ENCODE peak calls at places on chromosomes 6 and 20, in four cellular contexts. T, U, Q and M are unnamed samples.

GRCh38 chr6:157962601-157963084 is 19.0 kb upstream of the SYNJ2 start:
- DNase-seq in T (peak; percentile 77), Q (no peak), U (no peak), M (no peak)

GRCh38 chr6:163571730-163572129 is 157.2 kb downstream of the QKI start:
- DNase-seq in U (no peak), Q (no peak), T (no peak), M (no peak)

GRCh38 chr6:39493174-39493573 is 170.7 kb upstream of the KCNK16 start:
- DNase-seq in Q (no peak), T (peak; percentile 85), U (peak; percentile 26), M (no peak)

GRCh38 chr6:25401711-25402110 is 122.5 kb downstream of the CARMIL1 start:
- DNase-seq in T (no peak), U (no peak), Q (no peak), M (no peak)

GRCh38 chr20:1185781-1186334 is 1.1 kb upstream of the TMEM74B start:
- DNase-seq in Q (peak; percentile 59), T (peak; percentile 20), U (peak; percentile 80), M (no peak)

GRCh38 chr20:48818031-48818370 is 9.8 kb downstream of the PREX1 start:
- DNase-seq in Q (no peak), U (no peak), T (no peak), M (no peak)

GRCh38 chr20:4101271-4101670 is 85.9 kb upstream of the RNF24 start:
- DNase-seq in T (no peak), Q (no peak), U (no peak), M (no peak)

GRCh38 chr6:167827062-167827587 is 414 bp downstream of the AFDN start:
- DNase-seq in U (no peak), Q (peak; percentile 44), T (peak; percentile 17), M (no peak)

GRCh38 chr6:35489995-35490791 is 6.7 kb downstream of the TEAD3 start:
- DNase-seq in Q (peak; percentile 85), U (peak; percentile 82), T (peak; percentile 88), M (peak; percentile 79)

GRCh38 chr6:28742668-28743270 is 181.0 kb downstream of the TRIM27 start:
- DNase-seq in U (peak; percentile 16), Q (no peak), T (peak; percentile 58), M (no peak)

GRCh38 chr6:21971540-21971939 is 325.3 kb downstream of the PRL start:
- DNase-seq in U (no peak), T (peak; percentile 45), Q (no peak), M (no peak)

GRCh38 chr6:48826884-48827701 is 636.0 kb downstream of the MMUT start:
- DNase-seq in U (peak; percentile 70), T (peak; percentile 99), Q (no peak), M (peak; percentile 21)

GRCh38 chr6:144248470-144249301 is 36.4 kb upstream of the UTRN start:
- DNase-seq in T (peak; percentile 89), U (peak; percentile 41), Q (no peak), M (no peak)

GRCh38 chr6:158543606-158544185 is 16.2 kb upstream of the TMEM181 start:
- DNase-seq in Q (no peak), U (no peak), T (no peak), M (no peak)

GRCh38 chr20:9838035-9838377 is 870 bp downstream of the PAK5 start:
- DNase-seq in U (no peak), Q (no peak), T (no peak), M (no peak)

DNA sequence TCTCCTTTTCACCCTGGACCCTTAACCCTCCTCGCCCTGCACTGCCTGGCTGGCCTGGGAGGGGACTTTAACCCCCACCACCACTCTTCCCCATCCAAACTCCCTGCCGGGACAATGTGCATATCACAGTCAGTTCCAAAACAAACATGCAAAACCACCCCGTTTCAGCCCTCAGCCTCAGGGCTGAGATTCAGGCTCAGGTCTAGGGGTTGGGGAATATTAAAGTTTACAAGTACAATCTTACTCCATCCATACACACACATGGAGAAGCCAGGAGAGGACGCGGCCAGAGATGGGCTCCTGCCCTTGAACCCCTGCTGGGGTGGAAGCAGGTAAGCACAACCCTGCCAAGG is 534 bp downstream of the KIAA1755 start:
- DNase-seq in U (no peak), Q (no peak), T (peak; percentile 41), M (no peak)
- H3K27ac ChIP-seq in U (peak overlapping the region; percentile 76), Q (peak overlapping the region; percentile 85), T (no peak overlapping the region), M (peak overlapping the region; percentile 90)

GRCh38 chr6:132089173-132089572 is 138.0 kb upstream of the CCN2 start:
- DNase-seq in Q (no peak), U (no peak), T (no peak), M (no peak)
- H3K4me3 ChIP-seq in Q (no peak overlapping the region), U (no peak overlapping the region), T (no peak overlapping the region), M (no peak overlapping the region)

DNA sequence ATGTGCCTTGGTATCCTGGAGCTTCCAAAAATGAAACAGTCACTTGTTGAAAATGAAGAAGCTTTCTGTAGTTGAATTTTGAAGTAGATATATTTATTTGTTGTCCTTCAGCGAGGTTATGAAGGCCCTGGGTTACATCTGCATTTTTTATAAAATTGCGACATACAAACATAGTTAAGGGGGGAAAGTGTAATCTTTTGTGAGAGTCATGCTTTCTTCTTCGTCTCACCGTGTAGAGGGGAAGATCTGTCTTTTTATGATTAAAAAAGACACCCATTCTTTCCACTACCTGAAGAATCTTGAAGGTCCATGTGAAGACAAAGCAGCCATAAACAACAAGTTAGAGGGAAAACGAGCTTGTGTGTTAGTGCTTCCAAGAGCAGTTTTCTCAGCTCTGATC is 37.0 kb downstream of the RREB1 start:
- DNase-seq in U (no peak), T (no peak), Q (no peak), M (no peak)
- H3K27ac ChIP-seq in U (peak overlapping the region; percentile 99), T (no peak overlapping the region), Q (peak overlapping the region; percentile 61), M (peak overlapping the region; percentile 4)

GRCh38 chr6:6700871-6701270 is 112.4 kb downstream of the LY86 start:
- DNase-seq in T (no peak), U (no peak), Q (no peak), M (no peak)

GRCh38 chr6:6699741-6700367 is 111.3 kb downstream of the LY86 start:
- DNase-seq in Q (peak; percentile 52), T (peak; percentile 93), U (peak; percentile 93), M (peak; percentile 55)

GRCh38 chr6:6703720-6704422 is 115.4 kb downstream of the LY86 start:
- DNase-seq in T (no peak), U (no peak), Q (no peak), M (no peak)

GRCh38 chr6:6700421-6700820 is 111.9 kb downstream of the LY86 start:
- DNase-seq in Q (no peak), U (no peak), T (no peak), M (no peak)

GRCh38 chr6:6701864-6702263 is 113.3 kb downstream of the LY86 start:
- DNase-seq in U (no peak), Q (no peak), T (no peak), M (no peak)
- H3K4me3 ChIP-seq in U (no peak overlapping the region), Q (no peak overlapping the region), T (no peak overlapping the region), M (no peak overlapping the region)